ENCODE peak calls at places on chromosomes 2 and 18, in five cellular contexts. Q, B, D, M and S are unnamed samples.

GRCh38 chr2:235414422-235414821 is 79.4 kb upstream of the AGAP1 start:
- DNase-seq in Q (no peak), B (no peak), D (no peak), M (no peak), S (no peak)

GRCh38 chr18:58183226-58183625 is 139.2 kb downstream of the NEDD4L start:
- DNase-seq in D (no peak), M (no peak), B (no peak), Q (no peak), S (no peak)

GRCh38 chr2:215358891-215359575 is 47.2 kb downstream of the ATIC start:
- DNase-seq in B (no peak), Q (no peak), D (no peak), M (no peak), S (no peak)

GRCh38 chr2:154699560-154699901 is 1.0 kb downstream of the KCNJ3 start:
- DNase-seq in M (no peak), D (no peak), B (no peak), Q (no peak), S (no peak)

GRCh38 chr2:9333591-9334171 is 89.6 kb downstream of the ITGB1BP1 start:
- DNase-seq in D (peak), Q (peak), M (peak), B (no peak), S (peak)

GRCh38 chr2:46893231-46893943 is 22.2 kb downstream of the MCFD2 start:
- DNase-seq in Q (no peak), M (no peak), D (peak), B (no peak), S (no peak)

GRCh38 chr2:27303093-27304025 is 4.9 kb downstream of the UCN start:
- DNase-seq in M (no peak), D (peak), B (no peak), Q (no peak), S (no peak)

GRCh38 chr2:71672011-71672639 is 218.8 kb downstream of the DYSF start:
- DNase-seq in Q (no peak), B (peak), M (no peak), D (no peak), S (no peak)

GRCh38 chr2:234502285-234502918 is 5.5 kb upstream of the ARL4C start:
- DNase-seq in Q (no peak), D (peak), B (no peak), M (peak), S (no peak)

GRCh38 chr2:40428434-40428833 is 23.5 kb downstream of the SLC8A1 start:
- DNase-seq in B (no peak), Q (no peak), D (no peak), M (no peak), S (no peak)

GRCh38 chr2:203533696-203534471 is 1.2 kb downstream of the RAPH1 start:
- DNase-seq in Q (no peak), B (no peak), D (peak), M (peak), S (peak)

GRCh38 chr2:206708286-206708685 is 9.9 kb downstream of the DYTN start:
- DNase-seq in Q (no peak), M (no peak), B (no peak), D (no peak), S (no peak)

GRCh38 chr18:55699233-55699765 is 111.3 kb upstream of the TCF4 start:
- DNase-seq in M (no peak), B (no peak), D (no peak), Q (no peak), S (no peak)

GRCh38 chr2:67936995-67937394 is 125.8 kb downstream of the C1D start:
- DNase-seq in Q (no peak), B (no peak), M (no peak), D (no peak), S (no peak)

GRCh38 chr2:74571058-74571457 is 16.5 kb downstream of the DOK1 start:
- DNase-seq in B (no peak), Q (no peak), M (no peak), D (no peak), S (no peak)

GRCh38 chr2:102803041-102803896 is 41.4 kb downstream of the TMEM182 start:
- DNase-seq in Q (no peak), D (peak), B (no peak), M (no peak), S (no peak)

GRCh38 chr2:227545990-227546389 is 52.7 kb upstream of the SCYGR2 start:
- DNase-seq in D (peak), M (no peak), Q (no peak), B (no peak), S (no peak)

GRCh38 chr2:96247009-96247408 is 18.8 kb downstream of the TMEM127 start:
- DNase-seq in B (no peak), Q (no peak), D (no peak), M (no peak), S (no peak)

GRCh38 chr2:49770919-49771318 is 616.6 kb upstream of the FSHR start:
- DNase-seq in B (no peak), Q (no peak), M (no peak), D (peak), S (peak)

GRCh38 chr2:71926860-71927756 is 220.6 kb downstream of the CYP26B1 start:
- DNase-seq in B (peak), D (no peak), Q (no peak), M (no peak), S (no peak)

GRCh38 chr2:20599001-20599600 is 51.8 kb downstream of the HS1BP3 start:
- DNase-seq in D (no peak), M (no peak), Q (peak), B (peak), S (no peak)

GRCh38 chr18:23228102-23229051 is 93.1 kb downstream of the CABLES1 start:
- DNase-seq in M (no peak), B (no peak), Q (no peak), D (peak), S (no peak)

GRCh38 chr2:133193544-133193943 is 374.7 kb downstream of the NCKAP5 start:
- DNase-seq in D (no peak), M (no peak), Q (no peak), B (no peak), S (no peak)

DNA sequence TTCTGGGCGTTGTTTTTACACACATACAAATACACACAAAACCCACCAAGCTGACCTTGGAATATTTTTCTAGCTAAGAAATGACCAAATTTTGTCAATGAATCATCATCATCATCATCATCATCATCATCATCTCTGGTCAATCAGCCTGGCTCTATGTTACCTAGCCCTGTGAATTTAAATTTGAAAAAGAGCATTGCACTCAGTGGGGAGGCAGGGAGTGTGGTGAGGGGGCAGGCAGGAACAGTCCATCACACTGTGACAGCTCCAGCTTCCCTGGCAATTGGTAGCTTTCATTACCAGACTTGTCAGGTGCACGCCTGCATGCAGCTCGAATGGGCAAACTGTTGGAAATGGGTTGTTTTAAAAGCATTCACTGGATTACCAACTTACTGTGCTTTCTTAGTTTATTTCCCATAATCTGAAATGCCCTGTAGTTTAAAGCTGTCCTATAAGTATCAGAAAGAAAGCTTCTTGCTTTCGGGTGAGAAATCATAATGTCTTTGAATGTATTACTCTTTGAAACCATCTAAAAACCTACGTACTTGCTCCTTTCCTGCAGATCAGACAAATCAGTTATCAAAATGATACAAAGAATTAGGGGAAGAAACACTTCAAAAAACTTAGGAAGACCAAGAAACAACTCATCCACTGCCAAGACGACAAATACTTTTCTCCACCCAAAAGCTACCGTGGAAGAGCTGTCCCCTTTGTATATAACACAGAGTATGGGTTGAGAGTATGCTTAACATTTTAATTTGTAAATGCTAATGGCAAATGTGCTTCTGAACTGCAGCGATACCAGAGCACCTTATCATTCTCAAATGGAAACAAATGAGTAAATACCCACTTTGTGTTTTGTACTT is 6.7 kb upstream of the POU3F3 start:
- DNase-seq in Q (no peak), D (no peak), B (no peak), M (no peak), S (no peak)
- TF ChIP-seq CTCF in Q (no peak), D (no peak), B (no peak), M (no peak), S (no peak)

GRCh38 chr18:48781041-48781989 is 169.4 kb downstream of the SMAD7 start:
- DNase-seq in B (peak), M (no peak), Q (peak), D (no peak), S (no peak)
- H3K4me3 ChIP-seq in B (peak), M (peak), Q (no peak), D (no peak), S (no peak)

DNA sequence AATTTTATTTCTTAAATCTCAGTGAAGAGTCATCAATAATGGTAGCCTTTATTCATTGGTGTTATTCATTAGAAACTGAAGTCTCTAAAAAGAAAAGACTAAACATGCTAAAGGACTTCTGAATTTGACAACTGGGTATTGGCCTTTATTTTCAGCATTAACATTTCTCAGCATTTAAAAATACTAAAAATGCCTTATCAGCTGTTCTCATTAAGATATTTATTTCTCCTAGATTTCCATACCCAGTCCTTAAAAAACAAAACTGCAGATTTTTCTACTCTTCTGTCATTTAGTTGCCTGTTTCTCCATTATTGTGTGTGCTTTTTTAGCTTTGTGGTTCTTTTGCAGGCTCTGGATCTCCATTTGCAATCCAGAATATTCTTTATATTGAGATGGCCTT is 31.2 kb upstream of the METAP1D start:
- DNase-seq in D (no peak), B (no peak), M (no peak), Q (no peak), S (no peak)
- TF ChIP-seq CTCF in D (no peak), B (no peak), M (no peak), Q (no peak), S (no peak)

DNA sequence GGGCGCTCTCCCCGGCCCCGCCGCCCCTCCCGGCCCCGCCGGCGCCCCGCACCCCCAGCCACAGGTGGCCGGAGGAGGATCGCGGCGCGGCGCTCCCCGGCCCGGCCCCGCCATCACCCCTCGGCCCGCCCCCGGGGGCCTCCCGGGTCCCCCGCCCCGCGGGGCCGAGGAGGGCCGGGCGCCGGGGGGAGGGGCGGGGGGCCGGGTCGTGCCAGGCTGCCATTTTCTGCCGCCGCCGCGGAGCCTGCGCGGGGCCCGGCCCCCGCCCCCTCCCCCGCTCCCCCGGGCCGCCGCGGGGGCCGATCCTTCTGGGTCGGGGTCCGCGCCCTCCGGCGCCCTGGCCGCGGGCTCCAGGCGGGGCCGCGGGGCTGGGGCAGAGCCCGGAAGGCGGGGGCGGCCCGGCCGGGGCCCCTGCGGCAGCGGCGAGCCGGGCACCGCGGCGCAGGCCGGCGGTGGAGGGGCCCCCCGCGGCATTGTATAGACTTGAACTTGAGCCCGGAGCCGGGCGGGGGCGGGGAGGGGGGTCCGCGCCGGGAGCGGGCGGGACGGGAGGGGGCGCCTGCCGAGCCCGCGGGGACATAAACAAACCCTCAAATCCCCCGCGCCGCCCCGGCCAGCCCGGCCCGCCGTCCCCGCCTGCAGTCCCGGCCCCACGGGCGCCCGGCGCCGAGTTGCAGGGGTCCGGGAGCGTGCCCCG is 546 bp downstream of the DNMT3A start:
- DNase-seq in M (no peak), D (no peak), B (no peak), Q (no peak), S (no peak)
- H3K4me3 ChIP-seq in M (peak), D (peak), B (peak), Q (no peak), S (peak)

DNA sequence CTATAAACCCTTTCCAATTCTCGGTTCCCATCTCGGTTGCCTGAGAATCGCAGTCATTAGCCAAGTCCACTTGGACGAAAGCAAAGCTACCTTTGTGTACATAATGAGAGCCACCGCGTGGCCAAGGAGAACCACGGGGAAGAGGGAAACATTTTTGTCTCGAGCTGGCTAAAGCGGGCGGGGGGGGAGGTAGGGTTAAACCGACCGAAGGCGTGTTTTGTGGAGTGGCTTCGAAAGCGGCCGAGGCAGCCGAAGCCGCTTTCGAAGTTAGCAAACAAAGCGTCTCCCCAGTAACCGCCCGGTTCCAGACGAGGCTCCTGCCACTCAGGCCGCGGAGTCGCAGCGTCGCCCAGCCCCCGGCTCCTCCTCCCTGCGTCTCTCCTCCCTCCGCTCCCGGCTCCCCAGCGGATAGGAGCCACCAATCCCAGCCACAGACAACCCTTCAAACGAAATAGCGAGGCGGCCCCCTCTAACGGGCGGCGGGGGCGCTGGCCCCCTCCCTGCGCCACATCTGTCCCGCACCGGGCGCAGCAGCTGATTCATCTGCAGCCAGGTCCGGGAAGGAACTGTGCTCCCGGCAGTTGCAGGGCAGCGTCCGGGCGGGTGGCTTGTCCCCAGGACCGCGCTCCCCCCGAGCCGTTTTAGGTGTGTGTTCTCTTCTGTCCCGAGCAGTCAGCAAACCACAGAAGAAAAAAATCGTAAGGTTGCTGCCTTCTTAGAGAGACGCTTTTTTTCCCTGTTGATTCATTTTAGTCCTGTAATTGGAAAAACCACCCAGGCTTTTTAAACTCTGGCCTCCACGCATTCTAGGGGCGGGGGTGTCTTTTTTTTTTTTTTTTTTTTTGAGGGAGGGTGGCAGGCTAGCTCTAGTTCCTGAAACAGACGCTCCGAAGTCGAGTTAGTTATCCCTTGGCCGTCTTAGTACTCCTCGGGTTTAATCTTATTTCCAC is 1.8 kb upstream of the TGIF1 start:
- DNase-seq in D (peak), B (peak), Q (peak), M (peak), S (peak)
- TF ChIP-seq CTCF in D (peak), B (no peak), Q (no peak), M (peak), S (peak)

GRCh38 chr2:196200557-196200956 is 29.2 kb upstream of the STK17B start:
- DNase-seq in Q (no peak), D (no peak), M (no peak), B (no peak), S (no peak)
- H3K4me3 ChIP-seq in Q (no peak), D (no peak), M (no peak), B (no peak), S (no peak)

GRCh38 chr18:3664563-3665178 is 214.7 kb downstream of the TGIF1 start:
- DNase-seq in B (no peak), Q (no peak), D (peak), M (no peak), S (no peak)
- TF ChIP-seq CTCF in B (no peak), Q (no peak), D (peak), M (no peak), S (no peak)

GRCh38 chr2:42132966-42133641 is 36.0 kb upstream of the EML4 start:
- DNase-seq in D (peak), B (peak), M (peak), Q (peak), S (peak)
- H3K4me3 ChIP-seq in D (no peak), B (peak), M (peak), Q (no peak), S (no peak)